ENCODE peak calls at places on chromosomes 16 and 17, in six cellular contexts. One of them, this sample, is unnamed.

GRCh38 chr17:19719365-19720209 is 3.2 kb upstream of the SLC47A2 start:
- DNase-seq in AG04450: no peak
- DNase-seq in PC-9: peak
- DNase-seq in body of pancreas: no peak
- DNase-seq in GM12878: no peak
- DNase-seq in WTC11: no peak
- DNase-seq in this sample: no peak

GRCh38 chr17:41695954-41696720 is 7.5 kb downstream of the EIF1 start:
- DNase-seq in AG04450: no peak
- DNase-seq in body of pancreas: peak
- DNase-seq in WTC11: peak
- DNase-seq in PC-9: peak
- DNase-seq in GM12878: no peak
- DNase-seq in this sample: no peak

GRCh38 chr16:7651803-7652570 is 319.3 kb downstream of the RBFOX1 start:
- DNase-seq in AG04450: no peak
- DNase-seq in GM12878: no peak
- DNase-seq in body of pancreas: no peak
- DNase-seq in PC-9: no peak
- DNase-seq in WTC11: no peak
- DNase-seq in this sample: no peak

GRCh38 chr17:64448665-64449512 is at the start of gene MILR1:
- DNase-seq in PC-9: peak
- DNase-seq in GM12878: peak
- DNase-seq in WTC11: no peak
- DNase-seq in AG04450: peak
- DNase-seq in body of pancreas: peak
- DNase-seq in this sample: no peak

GRCh38 chr17:66299721-66300120 is 2.7 kb upstream of the PRKCA start:
- DNase-seq in WTC11: no peak
- DNase-seq in AG04450: no peak
- DNase-seq in body of pancreas: no peak
- DNase-seq in GM12878: no peak
- DNase-seq in PC-9: no peak
- DNase-seq in this sample: no peak

GRCh38 chr17:55708575-55708974 is 14.1 kb downstream of the TMEM100 start:
- DNase-seq in body of pancreas: no peak
- DNase-seq in WTC11: no peak
- DNase-seq in GM12878: no peak
- DNase-seq in PC-9: no peak
- DNase-seq in AG04450: no peak
- DNase-seq in this sample: no peak

GRCh38 chr16:84138500-84138823 is 6.5 kb downstream of the HSDL1 start:
- DNase-seq in PC-9: no peak
- DNase-seq in AG04450: no peak
- DNase-seq in body of pancreas: no peak
- DNase-seq in WTC11: no peak
- DNase-seq in GM12878: no peak
- DNase-seq in this sample: no peak

GRCh38 chr17:37541880-37542675 is 52.4 kb downstream of the DUSP14 start:
- DNase-seq in PC-9: no peak
- DNase-seq in body of pancreas: no peak
- DNase-seq in AG04450: no peak
- DNase-seq in GM12878: no peak
- DNase-seq in WTC11: no peak
- DNase-seq in this sample: no peak

GRCh38 chr16:68272501-68273209 is 8.3 kb downstream of the SLC7A6 start:
- DNase-seq in GM12878: no peak
- DNase-seq in WTC11: no peak
- DNase-seq in body of pancreas: peak
- DNase-seq in PC-9: no peak
- DNase-seq in AG04450: no peak
- DNase-seq in this sample: no peak

GRCh38 chr16:50806099-50807062 is 64.5 kb downstream of the CYLD start:
- DNase-seq in WTC11: peak
- DNase-seq in PC-9: peak
- DNase-seq in body of pancreas: peak
- DNase-seq in GM12878: peak
- DNase-seq in AG04450: peak
- DNase-seq in this sample: peak

GRCh38 chr16:4083347-4083870 is 32.8 kb downstream of the ADCY9 start:
- DNase-seq in GM12878: no peak
- DNase-seq in PC-9: no peak
- DNase-seq in body of pancreas: no peak
- DNase-seq in AG04450: no peak
- DNase-seq in WTC11: no peak
- DNase-seq in this sample: no peak

GRCh38 chr16:78200623-78201096 is 101.2 kb downstream of the WWOX start:
- DNase-seq in GM12878: no peak
- DNase-seq in PC-9: no peak
- DNase-seq in AG04450: no peak
- DNase-seq in body of pancreas: peak
- DNase-seq in WTC11: no peak
- DNase-seq in this sample: no peak

GRCh38 chr17:76695059-76695892 is 15.5 kb downstream of the MXRA7 start:
- DNase-seq in AG04450: no peak
- DNase-seq in body of pancreas: no peak
- DNase-seq in GM12878: no peak
- DNase-seq in WTC11: no peak
- DNase-seq in PC-9: no peak
- DNase-seq in this sample: no peak

GRCh38 chr16:11218324-11218962 is 37.6 kb downstream of the SOCS1 start:
- DNase-seq in PC-9: no peak
- DNase-seq in GM12878: no peak
- DNase-seq in AG04450: no peak
- DNase-seq in WTC11: no peak
- DNase-seq in body of pancreas: no peak
- DNase-seq in this sample: no peak

GRCh38 chr17:2751482-2751881 is 2.0 kb upstream of the CCDC92B start:
- DNase-seq in WTC11: peak
- DNase-seq in GM12878: no peak
- DNase-seq in PC-9: no peak
- DNase-seq in AG04450: no peak
- DNase-seq in body of pancreas: no peak
- DNase-seq in this sample: no peak

GRCh38 chr17:55086635-55087058 is 118.1 kb downstream of the STXBP4 start:
- DNase-seq in PC-9: peak
- DNase-seq in WTC11: no peak
- DNase-seq in AG04450: peak
- DNase-seq in GM12878: no peak
- DNase-seq in body of pancreas: no peak
- DNase-seq in this sample: no peak

GRCh38 chr17:13725286-13725990 is 123.7 kb upstream of the HS3ST3A1 start:
- DNase-seq in WTC11: no peak
- DNase-seq in GM12878: no peak
- DNase-seq in body of pancreas: no peak
- DNase-seq in PC-9: no peak
- DNase-seq in AG04450: no peak
- DNase-seq in this sample: no peak

GRCh38 chr17:71987634-71988033 is 133.2 kb upstream of the SOX9 start:
- DNase-seq in AG04450: no peak
- DNase-seq in PC-9: no peak
- DNase-seq in WTC11: no peak
- DNase-seq in body of pancreas: no peak
- DNase-seq in GM12878: no peak
- DNase-seq in this sample: no peak

GRCh38 chr16:11090947-11091785 is 146.8 kb downstream of the CLEC16A start:
- DNase-seq in AG04450: no peak
- DNase-seq in GM12878: no peak
- DNase-seq in PC-9: no peak
- DNase-seq in body of pancreas: no peak
- DNase-seq in WTC11: no peak
- DNase-seq in this sample: no peak

GRCh38 chr17:7219812-7220592 is at the start of the genes ACADVL and DLG4:
- DNase-seq in AG04450: peak
- DNase-seq in body of pancreas: peak
- DNase-seq in WTC11: peak
- DNase-seq in GM12878: no peak
- DNase-seq in PC-9: peak
- DNase-seq in this sample: peak

GRCh38 chr17:66704858-66705257 is 130.1 kb upstream of the CACNG5 start:
- DNase-seq in AG04450: no peak
- DNase-seq in WTC11: no peak
- DNase-seq in GM12878: no peak
- DNase-seq in body of pancreas: no peak
- DNase-seq in PC-9: no peak
- DNase-seq in this sample: no peak

GRCh38 chr17:31248986-31249385 is 48.1 kb downstream of the OMG start:
- DNase-seq in GM12878: no peak
- DNase-seq in AG04450: peak
- DNase-seq in body of pancreas: no peak
- DNase-seq in PC-9: peak
- DNase-seq in WTC11: no peak
- DNase-seq in this sample: no peak

GRCh38 chr17:49333806-49334205 is 28.2 kb downstream of the ZNF652 start:
- DNase-seq in WTC11: no peak
- DNase-seq in body of pancreas: no peak
- DNase-seq in PC-9: no peak
- DNase-seq in AG04450: no peak
- DNase-seq in GM12878: no peak
- DNase-seq in this sample: no peak

GRCh38 chr16:50265260-50265659 is 1.1 kb upstream of the ADCY7 start:
- DNase-seq in AG04450: no peak
- DNase-seq in WTC11: no peak
- DNase-seq in body of pancreas: no peak
- DNase-seq in PC-9: no peak
- DNase-seq in GM12878: no peak
- DNase-seq in this sample: no peak

GRCh38 chr16:27322858-27323780 is 9.3 kb downstream of the IL4R start:
- DNase-seq in GM12878: no peak
- DNase-seq in body of pancreas: peak
- DNase-seq in WTC11: no peak
- DNase-seq in AG04450: no peak
- DNase-seq in PC-9: peak
- DNase-seq in this sample: no peak

GRCh38 chr17:83194761-83195329 is 115.4 kb downstream of the METRNL start:
- DNase-seq in GM12878: no peak
- DNase-seq in body of pancreas: peak
- DNase-seq in AG04450: no peak
- DNase-seq in WTC11: no peak
- DNase-seq in PC-9: peak
- DNase-seq in this sample: no peak

GRCh38 chr17:40109471-40109824 is 9.1 kb upstream of the NR1D1 start:
- DNase-seq in AG04450: no peak
- DNase-seq in WTC11: no peak
- DNase-seq in body of pancreas: peak
- DNase-seq in PC-9: no peak
- DNase-seq in GM12878: no peak
- DNase-seq in this sample: no peak
- TF ChIP-seq CTCF in AG04450: no peak
- TF ChIP-seq CTCF in WTC11: no peak
- TF ChIP-seq CTCF in body of pancreas: no peak
- TF ChIP-seq CTCF in PC-9: no peak
- TF ChIP-seq CTCF in GM12878: peak
- TF ChIP-seq CTCF in this sample: no peak

GRCh38 chr16:76729525-76729924 is 452.3 kb downstream of the CNTNAP4 start:
- DNase-seq in WTC11: no peak
- DNase-seq in body of pancreas: no peak
- DNase-seq in AG04450: no peak
- DNase-seq in PC-9: no peak
- DNase-seq in GM12878: no peak
- DNase-seq in this sample: no peak
- TF ChIP-seq CTCF in WTC11: no peak
- TF ChIP-seq CTCF in body of pancreas: no peak
- TF ChIP-seq CTCF in AG04450: no peak
- TF ChIP-seq CTCF in PC-9: no peak
- TF ChIP-seq CTCF in GM12878: no peak
- TF ChIP-seq CTCF in this sample: no peak

GRCh38 chr16:72924487-72924886 is 123.4 kb downstream of the ZFHX3 start:
- DNase-seq in GM12878: no peak
- DNase-seq in body of pancreas: no peak
- DNase-seq in AG04450: no peak
- DNase-seq in WTC11: no peak
- DNase-seq in PC-9: no peak
- DNase-seq in this sample: no peak

GRCh38 chr16:72921106-72921505 is 126.8 kb downstream of the ZFHX3 start:
- DNase-seq in WTC11: no peak
- DNase-seq in GM12878: no peak
- DNase-seq in PC-9: no peak
- DNase-seq in body of pancreas: no peak
- DNase-seq in AG04450: no peak
- DNase-seq in this sample: no peak

GRCh38 chr16:72923757-72924156 is 124.2 kb downstream of the ZFHX3 start:
- DNase-seq in PC-9: no peak
- DNase-seq in GM12878: no peak
- DNase-seq in body of pancreas: no peak
- DNase-seq in WTC11: no peak
- DNase-seq in AG04450: no peak
- DNase-seq in this sample: no peak

GRCh38 chr16:72921620-72922019 is 126.3 kb downstream of the ZFHX3 start:
- DNase-seq in body of pancreas: peak
- DNase-seq in WTC11: no peak
- DNase-seq in AG04450: no peak
- DNase-seq in GM12878: no peak
- DNase-seq in PC-9: no peak
- DNase-seq in this sample: peak

GRCh38 chr16:72922714-72923113 is 125.2 kb downstream of the ZFHX3 start:
- DNase-seq in AG04450: no peak
- DNase-seq in body of pancreas: no peak
- DNase-seq in WTC11: no peak
- DNase-seq in PC-9: no peak
- DNase-seq in GM12878: no peak
- DNase-seq in this sample: no peak
- TF ChIP-seq CTCF in AG04450: no peak
- TF ChIP-seq CTCF in body of pancreas: no peak
- TF ChIP-seq CTCF in WTC11: no peak
- TF ChIP-seq CTCF in PC-9: no peak
- TF ChIP-seq CTCF in GM12878: no peak
- TF ChIP-seq CTCF in this sample: no peak

GRCh38 chr17:17730250-17730935 is 49.1 kb downstream of the RAI1 start:
- DNase-seq in PC-9: no peak
- DNase-seq in body of pancreas: no peak
- DNase-seq in AG04450: no peak
- DNase-seq in GM12878: no peak
- DNase-seq in WTC11: no peak
- DNase-seq in this sample: no peak
- TF ChIP-seq CTCF in PC-9: no peak
- TF ChIP-seq CTCF in body of pancreas: no peak
- TF ChIP-seq CTCF in AG04450: no peak
- TF ChIP-seq CTCF in GM12878: no peak
- TF ChIP-seq CTCF in WTC11: no peak
- TF ChIP-seq CTCF in this sample: no peak

GRCh38 chr16:85915125-85915845 is 16.3 kb downstream of the IRF8 start:
- DNase-seq in PC-9: no peak
- DNase-seq in GM12878: no peak
- DNase-seq in AG04450: no peak
- DNase-seq in WTC11: no peak
- DNase-seq in body of pancreas: no peak
- DNase-seq in this sample: no peak
- TF ChIP-seq CTCF in PC-9: no peak
- TF ChIP-seq CTCF in GM12878: no peak
- TF ChIP-seq CTCF in AG04450: no peak
- TF ChIP-seq CTCF in WTC11: no peak
- TF ChIP-seq CTCF in body of pancreas: no peak
- TF ChIP-seq CTCF in this sample: no peak